ENCODE peak calls at places on chromosomes 5 and 9, in seven cellular contexts. X, F, C, W, L, S and U are unnamed samples.

GRCh38 chr5:5344051-5344571 is 78.4 kb upstream of the ICE1 start:
- DNase-seq in X (no peak), F (no peak), C (no peak), W (no peak), L (no peak), S (no peak), U (no peak)

GRCh38 chr9:69834591-69835184 is 14.1 kb downstream of the CFAP95 start:
- DNase-seq in X (no peak), F (no peak), C (no peak), W (no peak), L (no peak), S (no peak), U (no peak)

GRCh38 chr5:175223336-175223735 is 220.6 kb downstream of the DRD1 start:
- DNase-seq in X (no peak), F (no peak), C (no peak), W (no peak), L (no peak), S (no peak), U (no peak)

GRCh38 chr5:132557425-132557805 is 638 bp downstream of the RAD50 start:
- DNase-seq in X (peak; percentile 47), F (peak; percentile 3), C (peak; percentile 77), W (no peak), L (no peak), S (peak; percentile 73), U (peak; percentile 49)

GRCh38 chr9:73149371-73150067 is 2.1 kb upstream of the ANXA1 start:
- DNase-seq in X (peak; percentile 89), F (no peak), C (no peak), W (no peak), L (peak; percentile 77), S (no peak), U (no peak)

GRCh38 chr5:61731946-61732314 is 399.9 kb downstream of the ZSWIM6 start:
- DNase-seq in X (no peak), F (no peak), C (no peak), W (no peak), L (no peak), S (no peak), U (no peak)

GRCh38 chr5:72109625-72110024 is 2.4 kb downstream of the MAP1B start:
- DNase-seq in X (peak; percentile 55), F (no peak), C (no peak), W (no peak), L (no peak), S (no peak), U (no peak)

GRCh38 chr5:84306617-84307016 is 78.1 kb downstream of the EDIL3 start:
- DNase-seq in X (no peak), F (no peak), C (no peak), W (no peak), L (no peak), S (no peak), U (no peak)

GRCh38 chr5:124747770-124748686 is 1.6 kb upstream of the ZNF608 start:
- DNase-seq in X (no peak), F (no peak), C (no peak), W (no peak), L (no peak), S (peak; percentile 87), U (no peak)

GRCh38 chr9:31028137-31028536 is 1356.3 kb upstream of the ACO1 start:
- DNase-seq in X (no peak), F (no peak), C (no peak), W (no peak), L (no peak), S (no peak), U (no peak)

GRCh38 chr9:107213561-107214028 is 69.5 kb upstream of the RAD23B start:
- DNase-seq in X (peak; percentile 95), F (no peak), C (no peak), W (no peak), L (peak; percentile 64), S (no peak), U (no peak)

GRCh38 chr9:129237195-129237611 is 59.1 kb upstream of the IER5L start:
- DNase-seq in X (peak; percentile 63), F (no peak), C (peak; percentile 62), W (no peak), L (no peak), S (peak; percentile 41), U (no peak)

GRCh38 chr5:45336464-45336863 is 359.7 kb downstream of the HCN1 start:
- DNase-seq in X (no peak), F (no peak), C (no peak), W (no peak), L (no peak), S (no peak), U (no peak)

GRCh38 chr5:110104728-110105127 is 415.0 kb downstream of the MAN2A1 start:
- DNase-seq in X (no peak), F (no peak), C (no peak), W (no peak), L (no peak), S (no peak), U (peak; percentile 47)

GRCh38 chr9:117703538-117703937 is 665 bp upstream of the TLR4 start:
- DNase-seq in X (no peak), F (no peak), C (no peak), W (no peak), L (peak; percentile 20), S (no peak), U (no peak)

GRCh38 chr5:110769282-110769681 is 30.5 kb downstream of the SLC25A46 start:
- DNase-seq in X (peak; percentile 91), F (no peak), C (no peak), W (no peak), L (no peak), S (no peak), U (no peak)

GRCh38 chr9:86893811-86894490 is 53.4 kb downstream of the GAS1 start:
- DNase-seq in X (no peak), F (no peak), C (no peak), W (no peak), L (no peak), S (no peak), U (no peak)

GRCh38 chr5:117177302-117177701 is 602.7 kb upstream of the SEMA6A start:
- DNase-seq in X (no peak), F (no peak), C (no peak), W (no peak), L (no peak), S (no peak), U (no peak)

GRCh38 chr9:5278486-5278885 is 26.0 kb downstream of the RLN2 start:
- DNase-seq in X (no peak), F (no peak), C (no peak), W (no peak), L (no peak), S (peak; percentile 31), U (no peak)

GRCh38 chr5:10690460-10690859 is 70.6 kb downstream of the DAP start:
- DNase-seq in X (no peak), F (no peak), C (no peak), W (no peak), L (no peak), S (no peak), U (no peak)

GRCh38 chr5:109041319-109041718 is 293.6 kb downstream of the FER start:
- DNase-seq in X (no peak), F (no peak), C (no peak), W (no peak), L (no peak), S (peak; percentile 43), U (no peak)

GRCh38 chr9:34254141-34254913 is 74.7 kb downstream of the KIF24 start:
- DNase-seq in X (peak; percentile 91), F (no peak), C (no peak), W (no peak), L (no peak), S (no peak), U (no peak)

GRCh38 chr5:17314907-17315471 is 97.6 kb downstream of the BASP1 start:
- DNase-seq in X (peak; percentile 56), F (no peak), C (no peak), W (no peak), L (no peak), S (peak; percentile 72), U (no peak)

GRCh38 chr9:130215341-130216119 is 43.3 kb downstream of the NCS1 start:
- DNase-seq in X (peak; percentile 32), F (no peak), C (no peak), W (no peak), L (no peak), S (no peak), U (no peak)

GRCh38 chr5:142888469-142889085 is 118.4 kb downstream of the ARHGAP26 start:
- DNase-seq in X (peak; percentile 76), F (peak; percentile 25), C (no peak), W (no peak), L (no peak), S (peak; percentile 42), U (peak; percentile 22)

GRCh38 chr5:176812269-176813259 is 2.2 kb downstream of the UNC5A start:
- DNase-seq in X (peak; percentile 26), F (peak; percentile 73), C (no peak), W (no peak), L (no peak), S (no peak), U (no peak)
- TF ChIP-seq CTCF in X (peak; percentile 58), F (peak; percentile 69), C (peak; percentile 11), W (peak; percentile 34), L (peak; percentile 67), S (peak; percentile 62), U (peak; percentile 57)

DNA sequence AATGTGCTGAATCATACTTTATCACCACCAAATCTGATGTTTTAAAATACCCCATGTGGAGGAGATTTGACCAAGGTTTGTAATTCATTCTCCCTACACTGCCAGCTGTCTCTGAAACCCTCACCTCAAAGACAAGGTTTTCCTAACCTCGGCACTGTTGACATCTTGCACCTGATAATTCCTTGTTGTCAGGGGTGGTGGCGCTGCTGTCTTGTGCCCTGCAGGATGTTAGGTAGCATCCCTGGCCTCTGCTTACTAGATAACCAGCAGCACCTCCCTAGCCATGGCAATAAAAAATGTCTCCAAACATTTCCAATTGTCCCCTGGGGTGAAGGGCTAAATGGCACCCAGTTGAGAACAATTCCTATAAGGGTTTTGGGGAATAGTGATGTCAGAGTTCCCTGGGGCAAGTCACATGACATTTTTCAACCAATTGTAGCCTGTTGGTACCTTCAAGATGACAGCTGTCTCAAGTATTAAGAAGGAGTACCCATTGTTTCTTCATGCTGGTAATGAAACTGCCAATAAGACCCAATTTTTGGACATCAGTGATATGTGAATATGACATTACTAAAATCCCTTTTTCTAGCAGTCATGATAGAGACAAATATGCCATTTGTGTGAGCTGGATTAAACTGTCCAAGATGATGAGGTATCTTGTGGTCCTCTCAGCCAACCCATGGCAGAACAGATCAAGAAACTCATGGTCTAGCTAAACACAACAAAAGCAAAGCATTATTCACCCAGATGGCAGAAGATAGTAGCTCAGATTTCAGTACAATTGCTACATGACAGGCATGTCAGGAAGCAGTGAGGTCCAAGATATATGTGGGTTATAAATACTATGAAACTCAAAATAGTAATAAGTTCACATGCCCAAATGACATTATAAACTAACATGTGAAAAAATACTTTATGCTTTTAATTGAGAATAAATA is 160.7 kb upstream of the PLCXD3 start:
- DNase-seq in X (no peak), F (no peak), C (no peak), W (no peak), L (no peak), S (no peak), U (no peak)
- TF ChIP-seq CTCF in X (no peak), F (no peak), C (no peak), W (no peak), L (no peak), S (no peak), U (no peak)

GRCh38 chr9:18146329-18146728 is 327.6 kb upstream of the ADAMTSL1 start:
- DNase-seq in X (no peak), F (no peak), C (no peak), W (no peak), L (no peak), S (no peak), U (no peak)

GRCh38 chr9:18149457-18150011 is 324.4 kb upstream of the ADAMTSL1 start:
- DNase-seq in X (no peak), F (no peak), C (no peak), W (no peak), L (no peak), S (no peak), U (no peak)
- TF ChIP-seq CTCF in X (no peak), F (no peak), C (no peak), W (no peak), L (no peak), S (no peak), U (no peak)

GRCh38 chr5:100311811-100312210 is 223.4 kb upstream of the FAM174A start:
- DNase-seq in X (no peak), F (no peak), C (no peak), W (no peak), L (peak; percentile 12), S (no peak), U (no peak)
- TF ChIP-seq CTCF in X (no peak), F (peak; percentile 48), C (no peak), W (no peak), L (peak; percentile 27), S (no peak), U (no peak)